ENCODE peak calls at places on chromosomes 5 and 9, in seven cellular contexts. L, S, M, J, H, O and G are unnamed samples.

GRCh38 chr5:65803699-65804426 is 81.9 kb downstream of the NLN start:
- DNase-seq in L (no peak), S (no peak), M (no peak), J (no peak), H (no peak), O (no peak), G (no peak)

GRCh38 chr5:179668404-179668803 is 12.4 kb downstream of the CBY3 start:
- DNase-seq in L (peak), S (peak), M (peak), J (no peak), H (peak), O (peak), G (peak)

GRCh38 chr9:125361837-125362531 is 100.4 kb downstream of the GAPVD1 start:
- DNase-seq in L (no peak), S (no peak), M (no peak), J (no peak), H (no peak), O (no peak), G (no peak)

GRCh38 chr9:20770947-20771346 is 86.9 kb downstream of the FOCAD start:
- DNase-seq in L (no peak), S (no peak), M (no peak), J (no peak), H (no peak), O (no peak), G (no peak)

GRCh38 chr5:177194278-177194677 is 60.7 kb downstream of the NSD1 start:
- DNase-seq in L (no peak), S (peak), M (no peak), J (peak), H (peak), O (no peak), G (peak)

GRCh38 chr5:143376911-143377838 is 26.3 kb downstream of the NR3C1 start:
- DNase-seq in L (no peak), S (peak), M (no peak), J (no peak), H (peak), O (no peak), G (no peak)

GRCh38 chr9:72856985-72857631 is 95.7 kb downstream of the ALDH1A1 start:
- DNase-seq in L (peak), S (peak), M (no peak), J (peak), H (peak), O (peak), G (peak)

GRCh38 chr9:3578786-3579185 is 53.0 kb upstream of the RFX3 start:
- DNase-seq in L (no peak), S (peak), M (no peak), J (peak), H (peak), O (no peak), G (peak)

GRCh38 chr5:1174122-1174936 is 27.1 kb upstream of the SLC6A19 start:
- DNase-seq in L (peak), S (peak), M (peak), J (peak), H (peak), O (peak), G (peak)

GRCh38 chr9:93603906-93604326 is 27.5 kb downstream of the PHF2 start:
- DNase-seq in L (no peak), S (no peak), M (no peak), J (no peak), H (no peak), O (no peak), G (no peak)

GRCh38 chr5:64462391-64462790 is 43.4 kb upstream of the RGS7BP start:
- DNase-seq in L (no peak), S (no peak), M (no peak), J (no peak), H (no peak), O (no peak), G (no peak)

GRCh38 chr9:38211002-38211401 is 142.0 kb upstream of the SHB start:
- DNase-seq in L (no peak), S (no peak), M (no peak), J (no peak), H (no peak), O (peak), G (no peak)

GRCh38 chr5:14581891-14582796 is 552 bp downstream of the OTULINL start:
- DNase-seq in L (peak), S (no peak), M (peak), J (no peak), H (no peak), O (peak), G (no peak)

GRCh38 chr5:168829044-168829443 is 249.9 kb upstream of the PANK3 start:
- DNase-seq in L (no peak), S (no peak), M (no peak), J (no peak), H (no peak), O (peak), G (no peak)

GRCh38 chr9:88801214-88801796 is 190.0 kb upstream of the S1PR3 start:
- DNase-seq in L (no peak), S (no peak), M (no peak), J (no peak), H (no peak), O (no peak), G (no peak)

GRCh38 chr9:22650145-22650544 is 203.5 kb downstream of the DMRTA1 start:
- DNase-seq in L (no peak), S (no peak), M (no peak), J (no peak), H (no peak), O (no peak), G (no peak)
- H3K4me3 ChIP-seq in L (no peak), S (no peak), M (no peak), J (no peak), H (no peak), O (no peak), G (no peak)

GRCh38 chr5:154461531-154461930 is 15.7 kb downstream of the SAP30L start:
- DNase-seq in L (no peak), S (no peak), M (no peak), J (no peak), H (peak), O (no peak), G (no peak)
- TF ChIP-seq CTCF in L (no peak), S (peak), M (no peak), J (peak), H (peak), O (peak), G (peak)

GRCh38 chr5:77645995-77646639 is 7.6 kb upstream of the OTP start:
- DNase-seq in L (no peak), S (no peak), M (no peak), J (no peak), H (no peak), O (no peak), G (no peak)
- H3K4me3 ChIP-seq in L (no peak), S (no peak), M (no peak), J (no peak), H (no peak), O (no peak), G (no peak)

GRCh38 chr9:70085241-70085640 is 41.6 kb downstream of the MAMDC2 start:
- DNase-seq in L (no peak), S (no peak), M (no peak), J (no peak), H (peak), O (no peak), G (peak)

GRCh38 chr9:70083429-70083828 is 39.8 kb downstream of the MAMDC2 start:
- DNase-seq in L (no peak), S (no peak), M (no peak), J (no peak), H (peak), O (no peak), G (peak)

GRCh38 chr9:70080481-70081119 is 37.0 kb downstream of the MAMDC2 start:
- DNase-seq in L (peak), S (peak), M (no peak), J (peak), H (peak), O (no peak), G (no peak)

GRCh38 chr9:70079364-70080103 is 35.9 kb downstream of the MAMDC2 start:
- DNase-seq in L (peak), S (peak), M (no peak), J (peak), H (peak), O (no peak), G (no peak)

GRCh38 chr9:70081120-70081495 is 37.5 kb downstream of the MAMDC2 start:
- DNase-seq in L (peak), S (peak), M (no peak), J (no peak), H (no peak), O (no peak), G (no peak)
- TF ChIP-seq CTCF in L (no peak), S (no peak), M (no peak), J (no peak), H (no peak), O (no peak), G (no peak)